ENCODE peak calls at places on chromosomes 7 and 10, in seven cellular contexts. A is tibial artery; Y is SW480; P is HCT116; Q is stimulated activated CD8-positive, alpha-beta memory T cell treated with anti-CD3 and anti-CD28 coated beads, Interleukin-2, amount 100 ng/mL, for 1 hour; S is T-helper 9 cell; U is body of pancreas. N is an unnamed sample.

GRCh38 chr7:108805808-108806397 is 236.2 kb downstream of the DNAJB9 start:
- DNase-seq in A (no peak), Y (peak), P (peak), Q (no peak), S (no peak), U (no peak), N (peak)

GRCh38 chr7:122588621-122589020 is 110.3 kb downstream of the RNF133 start:
- DNase-seq in A (no peak), Y (no peak), P (no peak), Q (no peak), S (no peak), U (no peak), N (no peak)

GRCh38 chr10:62812672-62813439 is 3.3 kb downstream of the EGR2 start:
- DNase-seq in A (no peak), Y (no peak), P (no peak), Q (no peak), S (no peak), U (no peak), N (no peak)

GRCh38 chr7:151779255-151779654 is 97.7 kb downstream of the PRKAG2 start:
- DNase-seq in A (no peak), Y (no peak), P (no peak), Q (no peak), S (no peak), U (no peak), N (no peak)

GRCh38 chr7:100516135-100516812 is 22.7 kb upstream of the AGFG2 start:
- DNase-seq in A (peak), Y (peak), P (no peak), Q (peak), S (peak), U (peak), N (peak)

GRCh38 chr7:130286881-130287280 is 6.1 kb upstream of the CPA4 start:
- DNase-seq in A (no peak), Y (no peak), P (no peak), Q (no peak), S (no peak), U (peak), N (no peak)

GRCh38 chr10:26773633-26774032 is 76.1 kb downstream of the PDSS1 start:
- DNase-seq in A (no peak), Y (no peak), P (no peak), Q (no peak), S (no peak), U (no peak), N (no peak)

GRCh38 chr7:33334349-33334748 is 205.0 kb downstream of the BBS9 start:
- DNase-seq in A (no peak), Y (peak), P (peak), Q (no peak), S (no peak), U (no peak), N (no peak)

GRCh38 chr7:55065511-55066229 is 46.9 kb downstream of the EGFR start:
- DNase-seq in A (no peak), Y (peak), P (peak), Q (no peak), S (no peak), U (peak), N (peak)

GRCh38 chr7:78607099-78607498 is 808.5 kb downstream of the PHTF2 start:
- DNase-seq in A (no peak), Y (no peak), P (no peak), Q (no peak), S (no peak), U (no peak), N (no peak)

GRCh38 chr10:103789141-103789540 is 66.2 kb downstream of the SH3PXD2A start:
- DNase-seq in A (no peak), Y (no peak), P (no peak), Q (no peak), S (no peak), U (no peak), N (no peak)

GRCh38 chr7:152615052-152615741 is 60.7 kb downstream of the XRCC2 start:
- DNase-seq in A (no peak), Y (no peak), P (no peak), Q (no peak), S (no peak), U (peak), N (no peak)

GRCh38 chr10:78297997-78298396 is 264.3 kb downstream of the RPS24 start:
- DNase-seq in A (no peak), Y (no peak), P (no peak), Q (no peak), S (no peak), U (no peak), N (no peak)

GRCh38 chr7:100430450-100431285 is 1.0 kb downstream of the MEPCE start:
- DNase-seq in A (peak), Y (no peak), P (no peak), Q (no peak), S (no peak), U (no peak), N (no peak)

GRCh38 chr7:49243521-49243920 is 319.2 kb downstream of the CDC14C start:
- DNase-seq in A (no peak), Y (no peak), P (no peak), Q (no peak), S (no peak), U (no peak), N (no peak)

GRCh38 chr7:100584046-100584676 is 1.8 kb downstream of the LRCH4 start:
- DNase-seq in A (peak), Y (no peak), P (no peak), Q (no peak), S (no peak), U (no peak), N (no peak)

GRCh38 chr7:113289140-113289740 is 170.9 kb upstream of the SMIM30 start:
- DNase-seq in A (no peak), Y (peak), P (peak), Q (no peak), S (no peak), U (peak), N (peak)

GRCh38 chr7:5643280-5643679 is 138.2 kb downstream of the RNF216 start:
- DNase-seq in A (no peak), Y (no peak), P (no peak), Q (peak), S (peak), U (peak), N (no peak)

GRCh38 chr7:47314728-47315601 is 266.9 kb downstream of the TNS3 start:
- DNase-seq in A (no peak), Y (no peak), P (no peak), Q (no peak), S (no peak), U (no peak), N (peak)

GRCh38 chr7:132943645-132944044 is 138.2 kb downstream of the CHCHD3 start:
- DNase-seq in A (no peak), Y (no peak), P (no peak), Q (no peak), S (no peak), U (no peak), N (no peak)

GRCh38 chr10:15150563-15150962 is 17.9 kb downstream of the NMT2 start:
- DNase-seq in A (no peak), Y (no peak), P (no peak), Q (no peak), S (no peak), U (no peak), N (no peak)

GRCh38 chr7:87216701-87217508 is 2.6 kb downstream of the TMEM243 start:
- DNase-seq in A (no peak), Y (no peak), P (no peak), Q (no peak), S (no peak), U (no peak), N (no peak)

GRCh38 chr7:104627516-104627915 is 299.1 kb downstream of the LHFPL3 start:
- DNase-seq in A (no peak), Y (peak), P (no peak), Q (no peak), S (no peak), U (peak), N (peak)

GRCh38 chr7:42650171-42650570 is 261.7 kb downstream of the C7orf25 start:
- DNase-seq in A (no peak), Y (no peak), P (no peak), Q (no peak), S (no peak), U (no peak), N (peak)

GRCh38 chr7:118219157-118219512 is 5.4 kb upstream of the ANKRD7 start:
- DNase-seq in A (no peak), Y (no peak), P (no peak), Q (no peak), S (no peak), U (no peak), N (no peak)

GRCh38 chr7:135253851-135254815 is 20.5 kb downstream of the STRA8 start:
- DNase-seq in A (peak), Y (peak), P (peak), Q (no peak), S (no peak), U (peak), N (peak)

GRCh38 chr7:33649476-33650441 is 255.6 kb upstream of the BMPER start:
- DNase-seq in A (no peak), Y (no peak), P (no peak), Q (no peak), S (no peak), U (no peak), N (no peak)

GRCh38 chr10:2856598-2856997 is 210.8 kb upstream of the PFKP start:
- DNase-seq in A (no peak), Y (no peak), P (no peak), Q (no peak), S (no peak), U (no peak), N (no peak)

GRCh38 chr7:144468990-144469732 is 65.7 kb upstream of the NOBOX start:
- DNase-seq in A (no peak), Y (no peak), P (no peak), Q (no peak), S (no peak), U (peak), N (no peak)

GRCh38 chr7:51256244-51256781 is 60.3 kb downstream of the COBL start:
- DNase-seq in A (no peak), Y (no peak), P (no peak), Q (no peak), S (no peak), U (no peak), N (no peak)

GRCh38 chr10:100907773-100908172 is 5.0 kb upstream of the SLF2 start:
- DNase-seq in A (no peak), Y (no peak), P (no peak), Q (no peak), S (no peak), U (no peak), N (no peak)

GRCh38 chr7:30308392-30308791 is 24.0 kb downstream of the ZNRF2 start:
- DNase-seq in A (no peak), Y (no peak), P (no peak), Q (no peak), S (no peak), U (no peak), N (no peak)

N was measured in COLO829.